ENCODE peak calls at places on chromosomes 3 and 15, in eight cellular contexts. U is HCT116, W is fibroblast of the aortic adventitia, E is AG04450, D is ovary, V is lower leg skin, X is pancreas, T is prostate gland. M is an unnamed sample.

GRCh38 chr15:81480645-81481053 is 106.6 kb upstream of the TMC3 start:
- DNase-seq in U (peak), W (peak), E (peak), D (peak), V (no peak), X (peak), T (peak), M (no peak)

GRCh38 chr3:26259166-26259565 is 363.4 kb upstream of the LRRC3B start:
- DNase-seq in U (no peak), W (no peak), E (no peak), D (no peak), V (no peak), X (no peak), T (no peak), M (no peak)

GRCh38 chr3:72185549-72186484 is 400.9 kb upstream of the PROK2 start:
- DNase-seq in U (no peak), W (peak), E (peak), D (no peak), V (no peak), X (no peak), T (no peak), M (peak)

GRCh38 chr15:40097968-40098476 is 10.7 kb downstream of the BMF start:
- DNase-seq in U (no peak), W (peak), E (no peak), D (no peak), V (peak), X (peak), T (peak), M (no peak)

GRCh38 chr3:23859839-23860382 is 54.2 kb downstream of the UBE2E1 start:
- DNase-seq in U (no peak), W (no peak), E (no peak), D (no peak), V (no peak), X (no peak), T (no peak), M (no peak)

GRCh38 chr3:108103971-108104797 is 13.4 kb upstream of the CD47 start:
- DNase-seq in U (no peak), W (peak), E (no peak), D (peak), V (no peak), X (no peak), T (no peak), M (no peak)

GRCh38 chr3:129068291-129068886 is 7.8 kb downstream of the GP9 start:
- DNase-seq in U (no peak), W (no peak), E (no peak), D (no peak), V (no peak), X (peak), T (no peak), M (no peak)

GRCh38 chr3:141248064-141248463 is 16.4 kb downstream of the PXYLP1 start:
- DNase-seq in U (no peak), W (no peak), E (no peak), D (no peak), V (peak), X (no peak), T (no peak), M (no peak)

GRCh38 chr15:20645956-20646355 is 104.4 kb upstream of the GOLGA6L6 start:
- DNase-seq in U (no peak), W (peak), E (no peak), D (no peak), V (peak), X (no peak), T (no peak), M (no peak)

GRCh38 chr15:72706266-72706665 is 20.3 kb downstream of the BBS4 start:
- DNase-seq in U (no peak), W (no peak), E (no peak), D (no peak), V (no peak), X (no peak), T (no peak), M (no peak)

GRCh38 chr3:68436619-68437411 is 495.5 kb downstream of the TAFA4 start:
- DNase-seq in U (no peak), W (no peak), E (peak), D (no peak), V (no peak), X (no peak), T (no peak), M (no peak)

GRCh38 chr15:98896802-98897732 is 110.5 kb downstream of the PGPEP1L start:
- DNase-seq in U (peak), W (peak), E (peak), D (peak), V (no peak), X (no peak), T (peak), M (no peak)

GRCh38 chr3:184716652-184717607 is 5.1 kb upstream of the MAGEF1 start:
- DNase-seq in U (no peak), W (peak), E (no peak), D (peak), V (no peak), X (no peak), T (no peak), M (no peak)

GRCh38 chr3:70615286-70615685 is 302.8 kb upstream of the MDFIC2 start:
- DNase-seq in U (no peak), W (no peak), E (no peak), D (no peak), V (no peak), X (no peak), T (no peak), M (no peak)

GRCh38 chr3:14124615-14125192 is at the start of the genes CHCHD4 and TMEM43:
- DNase-seq in U (peak), W (peak), E (peak), D (peak), V (peak), X (peak), T (peak), M (peak)

GRCh38 chr3:156675744-156676466 is 1.5 kb downstream of the TIPARP start:
- DNase-seq in U (peak), W (peak), E (peak), D (peak), V (peak), X (peak), T (peak), M (peak)

GRCh38 chr15:25830844-25831443 is 32.2 kb downstream of the ATP10A start:
- DNase-seq in U (no peak), W (peak), E (peak), D (peak), V (no peak), X (no peak), T (no peak), M (no peak)

GRCh38 chr3:111589303-111590095 is 5.6 kb downstream of the ZBED2 start:
- DNase-seq in U (no peak), W (peak), E (no peak), D (no peak), V (no peak), X (no peak), T (no peak), M (no peak)

GRCh38 chr15:51888593-51889195 is 59.2 kb downstream of the TMOD3 start:
- DNase-seq in U (no peak), W (peak), E (no peak), D (no peak), V (no peak), X (no peak), T (no peak), M (no peak)

GRCh38 chr3:100032262-100032661 is 82.0 kb downstream of the FILIP1L start:
- DNase-seq in U (no peak), W (peak), E (no peak), D (no peak), V (no peak), X (no peak), T (no peak), M (no peak)

GRCh38 chr3:41364736-41365135 is 165.4 kb downstream of the CTNNB1 start:
- DNase-seq in U (no peak), W (no peak), E (no peak), D (no peak), V (no peak), X (no peak), T (no peak), M (no peak)

GRCh38 chr3:156787015-156787414 is 39.1 kb upstream of the LEKR1 start:
- DNase-seq in U (no peak), W (no peak), E (no peak), D (no peak), V (no peak), X (no peak), T (no peak), M (no peak)

GRCh38 chr15:40688932-40689799 is 5.8 kb upstream of the RAD51 start:
- DNase-seq in U (no peak), W (no peak), E (no peak), D (no peak), V (no peak), X (no peak), T (no peak), M (no peak)

GRCh38 chr15:36275656-36276055 is 303.8 kb upstream of the CDIN1 start:
- DNase-seq in U (no peak), W (no peak), E (no peak), D (no peak), V (no peak), X (no peak), T (no peak), M (no peak)

GRCh38 chr15:65595960-65596359 is 15.0 kb downstream of the INTS14 start:
- DNase-seq in U (no peak), W (peak), E (no peak), D (no peak), V (no peak), X (no peak), T (no peak), M (peak)

GRCh38 chr3:159432721-159433300 is 555.8 kb upstream of the IL12A start:
- DNase-seq in U (no peak), W (peak), E (no peak), D (no peak), V (no peak), X (no peak), T (no peak), M (no peak)

GRCh38 chr3:12194209-12194608 is 35.5 kb upstream of the TIMP4 start:
- DNase-seq in U (peak), W (peak), E (peak), D (no peak), V (no peak), X (no peak), T (peak), M (no peak)

GRCh38 chr3:12195231-12195630 is 36.5 kb upstream of the TIMP4 start:
- DNase-seq in U (no peak), W (peak), E (no peak), D (no peak), V (no peak), X (no peak), T (no peak), M (no peak)

GRCh38 chr3:12192655-12193484 is 34.2 kb upstream of the TIMP4 start:
- DNase-seq in U (no peak), W (no peak), E (no peak), D (no peak), V (peak), X (no peak), T (no peak), M (no peak)

GRCh38 chr3:12193485-12194165 is 34.9 kb upstream of the TIMP4 start:
- DNase-seq in U (peak), W (peak), E (peak), D (no peak), V (peak), X (no peak), T (no peak), M (no peak)

GRCh38 chr3:12194669-12195161 is 36.0 kb upstream of the TIMP4 start:
- DNase-seq in U (peak), W (peak), E (no peak), D (no peak), V (peak), X (no peak), T (no peak), M (no peak)
- TF ChIP-seq CTCF in U (peak), W (no peak), E (no peak), D (no peak), V (no peak), X (no peak), T (no peak), M (no peak)

DNA sequence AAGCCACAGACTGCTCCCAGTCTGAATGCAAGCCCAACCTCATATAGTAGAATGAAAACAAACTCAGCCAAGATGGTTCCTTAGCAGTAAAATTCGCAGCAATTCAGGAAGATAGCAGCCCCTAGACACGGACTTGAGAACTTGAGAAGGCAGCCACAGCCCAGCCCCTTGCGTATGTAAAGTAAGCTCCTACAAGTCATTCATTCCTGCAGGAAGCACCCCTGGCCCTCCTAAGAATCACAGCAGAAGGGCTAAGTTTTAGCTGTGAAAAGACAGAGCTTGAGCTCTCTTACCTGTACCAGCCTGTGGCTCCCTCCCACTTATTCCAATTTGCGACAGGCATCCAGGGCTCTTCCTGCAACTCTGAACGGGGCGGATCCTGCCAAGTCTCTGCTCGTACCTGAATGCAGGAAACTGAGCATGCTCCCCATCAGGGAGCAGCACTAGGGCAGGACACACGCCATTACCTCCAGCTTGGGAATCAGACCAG is 136.4 kb downstream of the MAGI1 start:
- DNase-seq in U (no peak), W (no peak), E (no peak), D (no peak), V (peak), X (no peak), T (peak), M (no peak)
- TF ChIP-seq CTCF in U (no peak), W (no peak), E (no peak), D (no peak), V (no peak), X (no peak), T (no peak), M (no peak)

DNA sequence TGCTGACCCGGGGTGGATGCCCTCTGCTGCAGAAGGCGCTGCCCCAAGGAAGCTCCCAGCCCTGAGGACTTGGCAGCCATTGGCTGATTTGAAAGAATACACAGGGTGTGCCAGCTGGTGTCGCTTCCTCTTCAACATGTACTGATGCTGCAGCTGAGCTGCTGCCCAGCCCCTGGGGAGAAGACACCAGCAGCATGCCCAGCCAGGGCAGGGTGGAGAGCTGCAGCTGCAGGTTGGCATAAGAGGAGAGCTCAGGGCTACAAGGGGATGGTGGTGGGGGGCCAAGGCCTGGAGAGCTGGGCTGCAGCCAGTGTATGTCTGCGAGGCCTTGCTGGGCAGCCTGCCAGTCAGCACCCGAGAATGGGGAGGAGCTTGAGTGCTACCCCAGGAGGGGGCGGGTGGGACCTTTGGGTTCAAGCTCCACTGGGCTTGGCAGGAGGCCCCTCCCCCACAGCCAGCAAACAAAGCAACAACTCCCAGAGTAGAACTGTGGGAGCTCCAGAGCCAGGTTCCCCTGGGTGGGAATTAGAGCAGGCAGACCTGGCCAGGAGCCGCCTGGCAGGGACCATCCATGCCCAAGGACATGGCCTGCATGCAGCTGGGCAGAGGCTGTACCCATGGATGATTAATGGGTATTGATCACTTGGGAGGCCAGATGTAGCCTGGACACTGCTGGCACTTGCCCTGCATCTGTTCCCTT is 9.2 kb upstream of the SEMA4B start:
- DNase-seq in U (peak), W (no peak), E (no peak), D (peak), V (peak), X (peak), T (peak), M (no peak)
- TF ChIP-seq CTCF in U (no peak), W (no peak), E (no peak), D (no peak), V (no peak), X (no peak), T (no peak), M (no peak)

GRCh38 chr3:49701388-49702077 is 12.2 kb downstream of the RNF123 start:
- DNase-seq in U (no peak), W (no peak), E (no peak), D (no peak), V (no peak), X (no peak), T (no peak), M (peak)
- TF ChIP-seq CTCF in U (peak), W (peak), E (peak), D (no peak), V (no peak), X (no peak), T (no peak), M (peak)

GRCh38 chr3:126493051-126493450 is 17.4 kb upstream of the ZXDC start:
- DNase-seq in U (no peak), W (no peak), E (no peak), D (no peak), V (no peak), X (no peak), T (no peak), M (no peak)

GRCh38 chr3:126488886-126489569 is 13.3 kb upstream of the ZXDC start:
- DNase-seq in U (no peak), W (no peak), E (no peak), D (no peak), V (no peak), X (no peak), T (no peak), M (no peak)

GRCh38 chr3:126488205-126488604 is 12.5 kb upstream of the ZXDC start:
- DNase-seq in U (no peak), W (no peak), E (no peak), D (no peak), V (no peak), X (no peak), T (no peak), M (no peak)

GRCh38 chr3:126491221-126492013 is 15.7 kb upstream of the ZXDC start:
- DNase-seq in U (no peak), W (no peak), E (no peak), D (no peak), V (no peak), X (no peak), T (no peak), M (no peak)

DNA sequence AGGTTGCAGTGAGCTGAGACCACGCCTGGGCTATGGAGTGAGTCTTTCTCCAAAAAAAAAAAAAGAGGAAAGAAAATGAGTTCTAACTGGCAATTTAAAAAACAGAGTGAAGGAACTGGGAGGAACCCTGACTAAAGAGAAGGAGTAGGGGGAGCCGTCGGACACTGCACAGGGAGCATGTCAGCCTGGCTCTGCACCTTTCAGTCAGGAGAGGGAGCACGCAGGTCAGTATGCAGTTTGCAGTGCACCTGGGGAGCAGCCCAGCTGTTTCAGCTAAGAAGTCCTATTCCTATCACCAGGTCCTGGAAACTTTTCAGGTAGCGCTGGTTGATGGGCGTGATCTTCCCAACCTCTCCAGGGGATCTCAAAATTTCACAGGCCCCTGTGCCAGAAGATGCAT is 14.9 kb upstream of the ZXDC start:
- DNase-seq in U (no peak), W (no peak), E (no peak), D (no peak), V (no peak), X (no peak), T (no peak), M (no peak)
- TF ChIP-seq CTCF in U (peak), W (no peak), E (no peak), D (no peak), V (no peak), X (no peak), T (no peak), M (no peak)

GRCh38 chr15:90933310-90933709 is 961 bp upstream of the HDDC3 start:
- DNase-seq in U (no peak), W (no peak), E (no peak), D (no peak), V (no peak), X (no peak), T (no peak), M (no peak)

GRCh38 chr15:90931737-90932659 is at the start of gene HDDC3:
- DNase-seq in U (peak), W (peak), E (peak), D (peak), V (peak), X (peak), T (peak), M (peak)

GRCh38 chr15:90930861-90931629 is 1.3 kb downstream of the HDDC3 start:
- DNase-seq in U (no peak), W (peak), E (no peak), D (peak), V (no peak), X (no peak), T (no peak), M (no peak)

GRCh38 chr15:90934256-90934948 is 683 bp upstream of the UNC45A start:
- DNase-seq in U (peak), W (peak), E (peak), D (peak), V (peak), X (peak), T (peak), M (peak)

DNA sequence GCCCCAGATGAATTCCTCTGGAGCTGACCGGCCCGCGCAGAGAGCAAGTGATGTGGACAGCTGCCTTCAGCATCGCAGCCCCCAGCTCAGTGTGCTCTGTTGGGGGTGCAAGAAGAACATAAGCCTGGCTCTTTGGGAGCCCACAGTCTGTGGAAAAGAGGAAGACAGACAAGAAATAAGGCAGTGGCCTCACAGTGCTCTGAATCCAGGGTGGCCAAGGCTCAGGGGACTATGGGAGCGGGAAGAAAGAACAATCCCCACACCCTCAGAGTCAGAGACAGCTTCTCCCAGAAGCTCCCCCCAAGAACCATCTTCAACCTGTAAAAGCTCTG is 277 bp upstream of the HDDC3 start:
- DNase-seq in U (no peak), W (no peak), E (no peak), D (no peak), V (no peak), X (no peak), T (no peak), M (no peak)
- TF ChIP-seq CTCF in U (no peak), W (no peak), E (no peak), D (no peak), V (no peak), X (no peak), T (peak), M (peak)

M was measured in glutamatergic neuron.